ENCODE peak calls at places on chromosomes 3 and 15, in four cellular contexts. T, C, K and D are unnamed samples.
A peak's percentile ranks its signal among the peaks of the same experiment; 100 is the strongest.

GRCh38 chr15:77568960-77569646 is 63.6 kb downstream of the LINGO1 start:
- DNase-seq in T (no peak), C (peak; percentile 61), K (no peak), D (no peak)

GRCh38 chr3:127822166-127822835 is at the start of gene MGLL:
- DNase-seq in T (peak; percentile 42), C (peak; percentile 39), K (peak; percentile 33), D (no peak)

GRCh38 chr3:52193059-52193458 is 4.9 kb upstream of the ALAS1 start:
- DNase-seq in T (peak; percentile 70), C (peak; percentile 60), K (no peak), D (no peak)

GRCh38 chr3:107217161-107217560 is 160.1 kb upstream of the CCDC54 start:
- DNase-seq in T (peak; percentile 85), C (no peak), K (no peak), D (peak; percentile 97)

GRCh38 chr3:146813496-146813895 is 208.3 kb upstream of the PLSCR5 start:
- DNase-seq in T (peak; percentile 69), C (no peak), K (no peak), D (no peak)

GRCh38 chr15:50377867-50378751 is 23.1 kb upstream of the GABPB1 start:
- DNase-seq in T (peak; percentile 24), C (no peak), K (no peak), D (no peak)

GRCh38 chr3:113914646-113915045 is 33.2 kb upstream of the ZDHHC23 start:
- DNase-seq in T (peak; percentile 85), C (no peak), K (no peak), D (no peak)

GRCh38 chr3:123880998-123881561 is 3.1 kb downstream of the MYLK start:
- DNase-seq in T (peak; percentile 63), C (no peak), K (no peak), D (peak; percentile 12)

GRCh38 chr3:46325645-46326300 is 28.1 kb upstream of the CCR2 start:
- DNase-seq in T (no peak), C (no peak), K (no peak), D (no peak)

GRCh38 chr15:48029656-48030055 is 91.1 kb upstream of the SLC24A5 start:
- DNase-seq in T (no peak), C (no peak), K (no peak), D (no peak)

GRCh38 chr3:180594631-180595348 is 7.2 kb upstream of the TTC14 start:
- DNase-seq in T (peak; percentile 51), C (no peak), K (no peak), D (peak; percentile 6)

GRCh38 chr3:113264249-113264648 is 52.9 kb downstream of the BOC start:
- DNase-seq in T (no peak), C (no peak), K (no peak), D (no peak)

GRCh38 chr3:141275032-141275422 is 43.4 kb downstream of the PXYLP1 start:
- DNase-seq in T (peak; percentile 33), C (no peak), K (peak; percentile 46), D (no peak)

GRCh38 chr15:47750030-47750739 is 32.9 kb downstream of the SEMA6D start:
- DNase-seq in T (peak; percentile 82), C (no peak), K (no peak), D (peak; percentile 58)

GRCh38 chr15:76196286-76196948 is 114.9 kb downstream of the ETFA start:
- DNase-seq in T (peak; percentile 93), C (peak; percentile 87), K (no peak), D (peak; percentile 79)

GRCh38 chr3:12303998-12304397 is 15.1 kb downstream of the PPARG start:
- DNase-seq in T (no peak), C (no peak), K (no peak), D (no peak)

GRCh38 chr3:187183210-187183862 is 13.9 kb upstream of the RTP1 start:
- DNase-seq in T (peak; percentile 94), C (no peak), K (peak; percentile 4), D (no peak)

GRCh38 chr3:151282921-151283320 is 4.6 kb upstream of the P2RY14 start:
- DNase-seq in T (peak; percentile 57), C (no peak), K (no peak), D (no peak)

GRCh38 chr3:120554727-120555660 is 41.1 kb upstream of the NDUFB4 start:
- DNase-seq in T (peak; percentile 43), C (no peak), K (no peak), D (no peak)

GRCh38 chr3:121739902-121740301 is 9.6 kb downstream of the GOLGB1 start:
- DNase-seq in T (no peak), C (no peak), K (peak; percentile 10), D (no peak)

GRCh38 chr15:56244811-56245576 is 1.3 kb upstream of the RFX7 start:
- DNase-seq in T (no peak), C (no peak), K (peak; percentile 83), D (no peak)

GRCh38 chr3:104787306-104787705 is 579.4 kb upstream of the ALCAM start:
- DNase-seq in T (no peak), C (no peak), K (no peak), D (no peak)

GRCh38 chr15:89577776-89578115 is 2.5 kb downstream of the TICRR start:
- DNase-seq in T (no peak), C (no peak), K (no peak), D (no peak)

GRCh38 chr15:57591237-57591821 is 375 bp upstream of the MYZAP start:
- DNase-seq in T (no peak), C (no peak), K (peak; percentile 5), D (no peak)

GRCh38 chr15:68385240-68385561 is 46.8 kb downstream of the ITGA11 start:
- DNase-seq in T (no peak), C (peak; percentile 18), K (no peak), D (no peak)

GRCh38 chr3:56137406-56137805 is 330.9 kb downstream of the ERC2 start:
- DNase-seq in T (no peak), C (no peak), K (no peak), D (peak; percentile 6)

DNA sequence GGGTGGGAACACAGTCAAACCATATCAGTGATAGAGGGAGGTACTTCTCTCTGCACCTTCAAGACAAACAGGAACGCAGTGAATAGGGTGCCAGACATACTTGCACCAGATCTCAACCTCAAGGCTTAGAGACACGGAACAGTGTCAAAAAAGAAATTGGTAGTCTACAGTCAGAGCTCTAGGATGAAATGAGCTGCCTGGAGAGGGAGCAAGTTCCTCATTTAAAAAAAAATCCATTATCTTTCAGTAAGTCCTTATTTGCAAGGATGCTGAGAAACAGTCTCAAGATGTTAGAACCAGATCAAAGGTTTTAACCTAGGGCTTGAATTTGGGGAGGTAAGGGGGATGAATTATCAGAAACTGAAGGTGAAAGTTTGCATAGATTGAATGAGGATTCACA is 20.2 kb upstream of the LMCD1 start:
- DNase-seq in T (peak; percentile 31), C (no peak), K (no peak), D (no peak)
- TF ChIP-seq CTCF in T (peak; percentile 21), C (peak; percentile 37), K (no peak), D (no peak)

GRCh38 chr3:17742092-17742836 is at the start of gene TBC1D5:
- DNase-seq in T (peak; percentile 98), C (peak; percentile 96), K (peak; percentile 96), D (no peak)
- TF ChIP-seq CTCF in T (no peak), C (no peak), K (no peak), D (no peak)

DNA sequence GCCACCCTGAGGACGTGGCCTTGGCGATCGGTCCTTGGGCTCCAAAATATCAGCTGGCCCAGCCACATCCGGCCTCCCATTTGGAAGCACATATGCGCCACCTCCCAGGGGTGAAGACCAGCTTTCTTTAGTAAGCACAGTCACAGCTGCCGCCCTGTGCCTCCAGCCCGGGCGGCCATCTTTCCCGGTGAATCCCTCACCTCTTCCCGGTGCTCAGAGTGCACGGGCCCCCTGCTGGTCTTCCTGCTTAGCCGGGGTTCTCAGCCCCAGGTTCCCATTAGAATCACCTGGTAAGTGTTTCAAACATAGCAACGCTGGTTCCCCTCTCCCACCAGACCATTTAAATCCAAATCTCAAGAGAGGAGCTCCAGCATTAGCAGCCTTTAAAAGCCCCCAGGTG is 232.2 kb downstream of the VPS13C start:
- DNase-seq in T (no peak), C (no peak), K (no peak), D (no peak)
- TF ChIP-seq CTCF in T (no peak), C (no peak), K (no peak), D (peak; percentile 29)

GRCh38 chr3:188205992-188206416 is 52.0 kb downstream of the LPP start:
- DNase-seq in T (no peak), C (no peak), K (no peak), D (no peak)
- TF ChIP-seq CTCF in T (no peak), C (no peak), K (no peak), D (peak; percentile 46)

GRCh38 chr15:29613951-29614382 is 208.3 kb downstream of the TJP1 start:
- DNase-seq in T (no peak), C (no peak), K (no peak), D (no peak)
- TF ChIP-seq CTCF in T (no peak), C (no peak), K (no peak), D (peak; percentile 4)

GRCh38 chr15:86115138-86115801 is 35.6 kb downstream of the AGBL1 start:
- DNase-seq in T (no peak), C (no peak), K (no peak), D (no peak)
- TF ChIP-seq CTCF in T (peak; percentile 37), C (peak; percentile 35), K (no peak), D (peak; percentile 38)

GRCh38 chr3:49845694-49846093 is 10.7 kb downstream of the TRAIP start:
- DNase-seq in T (no peak), C (no peak), K (no peak), D (no peak)
- TF ChIP-seq CTCF in T (no peak), C (no peak), K (no peak), D (no peak)

GRCh38 chr3:158443632-158444031 is 127.4 kb upstream of the MLF1 start:
- DNase-seq in T (no peak), C (no peak), K (no peak), D (no peak)
- TF ChIP-seq CTCF in T (no peak), C (no peak), K (no peak), D (no peak)

GRCh38 chr15:72472907-72473669 is 1.0 kb upstream of the ARIH1 start:
- DNase-seq in T (peak; percentile 50), C (no peak), K (no peak), D (no peak)
- TF ChIP-seq CTCF in T (peak; percentile 44), C (peak; percentile 12), K (peak; percentile 9), D (peak; percentile 20)